ENCODE peak calls at places on chromosomes 5 and 9, in four cellular contexts. One of them, this sample, is unnamed. For H3K36me3, the result is how much of the 10 kb centered on the place peaks cover.

GRCh38 chr5:155530046-155530445 is 516.5 kb downstream of the KIF4B start:
- DNase-seq in tibial artery: no peak
- DNase-seq in kidney epithelial cell: peak
- DNase-seq in kidney: no peak
- DNase-seq in this sample: no peak

GRCh38 chr9:98565152-98566135 is 143.3 kb downstream of the GABBR2 start:
- DNase-seq in kidney epithelial cell: no peak
- DNase-seq in tibial artery: no peak
- DNase-seq in kidney: no peak
- DNase-seq in this sample: no peak

GRCh38 chr9:127805620-127806019 is 2.9 kb downstream of the FPGS start:
- DNase-seq in tibial artery: no peak
- DNase-seq in kidney epithelial cell: no peak
- DNase-seq in kidney: no peak
- DNase-seq in this sample: no peak

GRCh38 chr5:136814621-136815378 is 449.5 kb upstream of the TRPC7 start:
- DNase-seq in kidney: no peak
- DNase-seq in tibial artery: no peak
- DNase-seq in kidney epithelial cell: no peak
- DNase-seq in this sample: no peak

GRCh38 chr9:116695441-116695840 is 8.3 kb downstream of the TRIM32 start:
- DNase-seq in tibial artery: no peak
- DNase-seq in kidney: no peak
- DNase-seq in kidney epithelial cell: no peak
- DNase-seq in this sample: no peak

GRCh38 chr5:134533115-134533815 is 7.8 kb downstream of the JADE2 start:
- DNase-seq in kidney: peak
- DNase-seq in tibial artery: peak
- DNase-seq in kidney epithelial cell: no peak
- DNase-seq in this sample: peak

GRCh38 chr9:37582548-37583157 is 6.5 kb upstream of the FBXO10 start:
- DNase-seq in tibial artery: no peak
- DNase-seq in kidney: no peak
- DNase-seq in kidney epithelial cell: peak
- DNase-seq in this sample: no peak

GRCh38 chr5:134490925-134491271 is 34.6 kb upstream of the JADE2 start:
- DNase-seq in tibial artery: peak
- DNase-seq in kidney epithelial cell: no peak
- DNase-seq in kidney: peak
- DNase-seq in this sample: no peak

GRCh38 chr5:84237126-84237525 is 147.6 kb downstream of the EDIL3 start:
- DNase-seq in kidney: no peak
- DNase-seq in tibial artery: no peak
- DNase-seq in kidney epithelial cell: no peak
- DNase-seq in this sample: no peak

GRCh38 chr9:80968611-80969010 is 720.7 kb downstream of the TLE1 start:
- DNase-seq in kidney epithelial cell: peak
- DNase-seq in tibial artery: no peak
- DNase-seq in kidney: no peak
- DNase-seq in this sample: no peak

GRCh38 chr9:91033802-91034201 is 232.2 kb downstream of the SYK start:
- DNase-seq in kidney: peak
- DNase-seq in kidney epithelial cell: no peak
- DNase-seq in tibial artery: no peak
- DNase-seq in this sample: no peak

GRCh38 chr5:997001-997474 is 11.6 kb upstream of the NKD2 start:
- DNase-seq in kidney: peak
- DNase-seq in kidney epithelial cell: no peak
- DNase-seq in tibial artery: peak
- DNase-seq in this sample: peak

GRCh38 chr9:15370496-15371464 is 51.9 kb upstream of the SNAPC3 start:
- DNase-seq in kidney: no peak
- DNase-seq in kidney epithelial cell: no peak
- DNase-seq in tibial artery: no peak
- DNase-seq in this sample: no peak

GRCh38 chr5:71452876-71453275 is 2.6 kb upstream of the BDP1 start:
- DNase-seq in kidney: no peak
- DNase-seq in tibial artery: no peak
- DNase-seq in kidney epithelial cell: no peak
- DNase-seq in this sample: no peak

GRCh38 chr5:112703866-112704820 is 33.5 kb upstream of the APC start:
- DNase-seq in kidney: no peak
- DNase-seq in kidney epithelial cell: no peak
- DNase-seq in tibial artery: no peak
- DNase-seq in this sample: no peak

GRCh38 chr9:84141762-84142370 is 161.3 kb downstream of the RMI1 start:
- DNase-seq in kidney epithelial cell: no peak
- DNase-seq in tibial artery: no peak
- DNase-seq in kidney: no peak
- DNase-seq in this sample: no peak

GRCh38 chr5:17276445-17276844 is 59.0 kb downstream of the BASP1 start:
- DNase-seq in kidney: no peak
- DNase-seq in kidney epithelial cell: no peak
- DNase-seq in tibial artery: no peak
- DNase-seq in this sample: no peak

GRCh38 chr5:110045153-110045552 is 355.4 kb downstream of the MAN2A1 start:
- DNase-seq in kidney epithelial cell: no peak
- DNase-seq in kidney: no peak
- DNase-seq in tibial artery: no peak
- DNase-seq in this sample: no peak

GRCh38 chr5:16679863-16680262 is 63.1 kb upstream of the RETREG1 start:
- DNase-seq in tibial artery: no peak
- DNase-seq in kidney: no peak
- DNase-seq in kidney epithelial cell: no peak
- DNase-seq in this sample: no peak

GRCh38 chr9:13990336-13990735 is 323.6 kb downstream of the NFIB start:
- DNase-seq in kidney epithelial cell: no peak
- DNase-seq in tibial artery: no peak
- DNase-seq in kidney: no peak
- DNase-seq in this sample: no peak

GRCh38 chr5:51273871-51274270 is 109.4 kb upstream of the ISL1 start:
- DNase-seq in tibial artery: no peak
- DNase-seq in kidney: no peak
- DNase-seq in kidney epithelial cell: no peak
- DNase-seq in this sample: no peak

GRCh38 chr5:143733635-143734341 is 78.2 kb upstream of the HMHB1 start:
- DNase-seq in tibial artery: no peak
- DNase-seq in kidney epithelial cell: no peak
- DNase-seq in kidney: no peak
- DNase-seq in this sample: no peak

GRCh38 chr5:132369471-132370240 is at the start of gene SLC22A5:
- DNase-seq in kidney: peak
- DNase-seq in kidney epithelial cell: no peak
- DNase-seq in tibial artery: peak
- DNase-seq in this sample: peak

GRCh38 chr5:132489051-132489770 is 1.4 kb downstream of the IRF1 start:
- DNase-seq in kidney: no peak
- DNase-seq in tibial artery: peak
- DNase-seq in kidney epithelial cell: no peak
- DNase-seq in this sample: peak

GRCh38 chr9:36306481-36307306 is 48.4 kb upstream of the GNE start:
- DNase-seq in tibial artery: no peak
- DNase-seq in kidney: no peak
- DNase-seq in kidney epithelial cell: no peak
- DNase-seq in this sample: no peak

GRCh38 chr9:91197232-91198181 is 164.2 kb downstream of the AUH start:
- DNase-seq in kidney: no peak
- DNase-seq in tibial artery: peak
- DNase-seq in kidney epithelial cell: peak
- DNase-seq in this sample: no peak

GRCh38 chr9:28031521-28032177 is 458.4 kb upstream of the C9orf72 start:
- DNase-seq in kidney: no peak
- DNase-seq in kidney epithelial cell: no peak
- DNase-seq in tibial artery: no peak
- DNase-seq in this sample: no peak

GRCh38 chr5:6595405-6595804 is 37.4 kb downstream of the NSUN2 start:
- DNase-seq in kidney epithelial cell: no peak
- DNase-seq in tibial artery: no peak
- DNase-seq in kidney: no peak
- DNase-seq in this sample: no peak

GRCh38 chr5:140590861-140591260 is 26.2 kb downstream of the SLC35A4 start:
- DNase-seq in kidney: no peak
- DNase-seq in kidney epithelial cell: no peak
- DNase-seq in tibial artery: no peak
- DNase-seq in this sample: no peak

GRCh38 chr9:78973906-78974305 is 597.9 kb upstream of the TLE4 start:
- DNase-seq in kidney epithelial cell: peak
- DNase-seq in tibial artery: no peak
- DNase-seq in kidney: no peak
- DNase-seq in this sample: no peak

GRCh38 chr5:109453251-109453650 is 43.5 kb upstream of the PJA2 start:
- DNase-seq in tibial artery: no peak
- DNase-seq in kidney epithelial cell: no peak
- DNase-seq in kidney: no peak
- DNase-seq in this sample: no peak

GRCh38 chr9:129810788-129811187 is 7.8 kb downstream of the TOR1B start:
- DNase-seq in kidney: no peak
- DNase-seq in kidney epithelial cell: no peak
- DNase-seq in tibial artery: no peak
- DNase-seq in this sample: no peak
- TF ChIP-seq CTCF in kidney: no peak
- TF ChIP-seq CTCF in kidney epithelial cell: no peak
- TF ChIP-seq CTCF in tibial artery: no peak
- TF ChIP-seq CTCF in this sample: no peak

GRCh38 chr5:111649516-111649915 is 107.5 kb downstream of the NREP start:
- DNase-seq in kidney epithelial cell: no peak
- DNase-seq in kidney: no peak
- DNase-seq in tibial artery: no peak
- DNase-seq in this sample: no peak
- H3K36me3 ChIP-seq in kidney epithelial cell: under half
- H3K36me3 ChIP-seq in kidney: under half
- H3K36me3 ChIP-seq in tibial artery: under half
- H3K36me3 ChIP-seq in this sample: under half

DNA sequence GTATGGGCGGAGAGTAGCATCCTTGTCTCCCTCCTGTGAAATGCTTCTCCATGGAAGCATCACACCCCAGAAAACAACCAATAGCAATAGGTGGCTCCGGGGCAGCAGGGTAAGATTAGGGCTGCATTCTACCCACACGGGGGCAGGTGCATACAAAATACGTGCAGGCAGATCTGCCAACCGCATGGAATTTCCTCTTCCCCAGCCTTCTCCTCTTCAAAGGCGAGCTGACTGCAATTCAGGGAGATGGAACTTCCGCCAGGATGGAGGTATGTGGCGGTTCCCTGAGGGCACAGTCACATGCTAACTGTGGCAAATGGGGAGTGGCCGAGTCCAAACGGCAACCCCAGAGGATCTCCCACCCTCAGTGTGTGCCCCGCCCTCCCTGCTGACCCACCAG is 81.5 kb downstream of the LMNB1 start:
- DNase-seq in kidney: no peak
- DNase-seq in tibial artery: no peak
- DNase-seq in kidney epithelial cell: no peak
- DNase-seq in this sample: no peak
- TF ChIP-seq CTCF in kidney: no peak
- TF ChIP-seq CTCF in tibial artery: no peak
- TF ChIP-seq CTCF in kidney epithelial cell: no peak
- TF ChIP-seq CTCF in this sample: no peak

DNA sequence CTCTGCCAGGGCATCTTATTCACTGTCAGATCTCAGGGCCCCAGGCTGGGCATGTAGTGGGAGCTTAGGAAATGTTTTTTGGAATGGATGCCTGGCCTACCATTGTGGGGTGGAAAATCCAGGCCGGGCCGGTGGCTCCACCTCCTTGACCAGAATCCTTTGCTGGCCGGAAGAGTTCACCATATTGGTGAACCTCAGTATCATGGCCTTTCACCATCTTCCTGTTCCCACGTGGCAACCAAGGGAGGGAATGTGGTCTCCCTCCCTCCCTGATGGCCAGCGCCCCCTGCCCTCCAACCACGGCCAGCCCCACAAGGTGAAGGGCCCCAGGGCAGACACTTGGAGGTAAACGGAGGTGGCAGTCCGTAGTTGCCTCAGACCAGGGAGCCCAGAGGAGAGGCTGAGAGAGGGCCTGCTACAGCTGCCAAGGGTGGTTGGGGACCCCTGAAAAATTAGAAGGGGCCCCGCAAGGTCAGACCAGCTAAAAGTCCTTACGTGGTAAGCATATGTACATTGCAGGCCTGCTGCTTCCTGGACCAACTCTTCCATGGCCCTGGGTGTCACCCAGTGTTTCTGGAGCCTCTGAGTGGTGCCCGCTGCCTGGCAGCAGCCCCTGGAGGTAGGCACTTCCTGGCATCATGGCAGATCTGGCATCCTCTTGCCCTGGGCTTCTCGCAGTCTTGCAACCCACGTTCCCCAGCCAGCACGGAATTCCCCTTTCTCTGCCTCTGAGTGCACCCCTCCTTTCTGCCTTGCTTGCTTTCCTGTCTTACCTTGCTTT is 153.4 kb downstream of the RGS3 start:
- DNase-seq in tibial artery: peak
- DNase-seq in kidney: peak
- DNase-seq in kidney epithelial cell: no peak
- DNase-seq in this sample: no peak
- H3K36me3 ChIP-seq in tibial artery: under half
- H3K36me3 ChIP-seq in kidney: under half
- H3K36me3 ChIP-seq in kidney epithelial cell: under half
- H3K36me3 ChIP-seq in this sample: under half

GRCh38 chr9:137580958-137581331 is 2.2 kb upstream of the DPH7 start:
- DNase-seq in tibial artery: no peak
- DNase-seq in kidney epithelial cell: no peak
- DNase-seq in kidney: no peak
- DNase-seq in this sample: no peak

GRCh38 chr9:137583957-137584356 is 5.2 kb upstream of the DPH7 start:
- DNase-seq in kidney epithelial cell: no peak
- DNase-seq in kidney: peak
- DNase-seq in tibial artery: no peak
- DNase-seq in this sample: no peak

GRCh38 chr9:137581361-137582285 is 2.9 kb upstream of the DPH7 start:
- DNase-seq in tibial artery: no peak
- DNase-seq in kidney epithelial cell: no peak
- DNase-seq in kidney: peak
- DNase-seq in this sample: no peak

GRCh38 chr9:137583347-137583746 is 4.6 kb upstream of the DPH7 start:
- DNase-seq in tibial artery: no peak
- DNase-seq in kidney: peak
- DNase-seq in kidney epithelial cell: no peak
- DNase-seq in this sample: no peak

DNA sequence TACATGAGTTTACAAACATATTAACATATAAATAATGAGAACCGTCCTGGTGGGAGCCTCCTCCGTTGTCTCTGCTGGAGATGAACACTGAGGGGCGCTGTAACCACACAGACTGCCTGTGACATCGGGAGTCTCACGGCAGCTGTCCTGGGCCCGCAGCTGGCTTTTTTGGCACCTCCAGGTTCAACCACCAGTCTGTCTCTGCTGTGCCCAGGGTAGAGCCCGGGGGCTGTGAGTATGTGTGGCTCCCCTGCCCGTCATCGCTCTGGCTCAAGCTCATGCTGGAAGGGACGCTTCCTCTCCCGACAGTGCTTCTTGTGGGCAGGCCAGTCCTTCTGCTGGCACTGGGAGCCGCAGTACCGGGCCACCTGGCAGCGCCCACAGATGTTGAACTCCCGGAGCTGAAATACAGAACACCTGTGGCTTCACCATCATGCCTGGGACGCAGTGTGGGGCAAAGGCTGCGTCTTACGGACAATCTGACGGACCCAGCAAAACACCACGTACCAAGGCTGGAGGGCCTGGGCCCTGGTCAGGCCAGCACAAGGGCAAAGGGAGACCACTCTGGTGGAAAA is 3.6 kb upstream of the DPH7 start:
- DNase-seq in kidney: peak
- DNase-seq in tibial artery: no peak
- DNase-seq in kidney epithelial cell: no peak
- DNase-seq in this sample: no peak
- TF ChIP-seq CTCF in kidney: no peak
- TF ChIP-seq CTCF in tibial artery: no peak
- TF ChIP-seq CTCF in kidney epithelial cell: peak
- TF ChIP-seq CTCF in this sample: no peak

This sample was measured in left lung.